ENCODE peak calls at places on chromosomes 1 and 21, in nine cellular contexts. C is body of pancreas, P is ovary, J is heart left ventricle, W is GM12891, H is H54, F is sigmoid colon, O is GM12892, R is upper lobe of left lung. L is an unnamed sample.

GRCh38 chr1:175129997-175130648 is 62.5 kb downstream of the KIAA0040 start:
- DNase-seq in C (no peak), P (no peak), J (peak; percentile 31), W (no peak), H (no peak), F (no peak), O (no peak), R (no peak), L (no peak)

GRCh38 chr1:43367026-43367903 is 546 bp downstream of the ELOVL1 start:
- DNase-seq in C (peak; percentile 20), P (peak; percentile 58), J (no peak), W (peak; percentile 76), H (peak; percentile 54), F (no peak), O (peak; percentile 46), R (peak; percentile 30), L (peak; percentile 96)

GRCh38 chr1:209389258-209389657 is 194.3 kb upstream of the CAMK1G start:
- DNase-seq in C (no peak), P (no peak), J (no peak), W (no peak), H (peak; percentile 46), F (no peak), O (no peak), R (no peak), L (no peak)

GRCh38 chr21:37383784-37384311 is 17.3 kb downstream of the DYRK1A start:
- DNase-seq in C (no peak), P (no peak), J (no peak), W (no peak), H (no peak), F (no peak), O (no peak), R (no peak), L (no peak)

GRCh38 chr1:175823401-175823800 is 80.0 kb upstream of the TNR start:
- DNase-seq in C (no peak), P (no peak), J (no peak), W (no peak), H (no peak), F (no peak), O (no peak), R (no peak), L (no peak)

GRCh38 chr1:5480906-5481305 is 511.3 kb downstream of the NPHP4 start:
- DNase-seq in C (no peak), P (no peak), J (no peak), W (no peak), H (no peak), F (no peak), O (no peak), R (no peak), L (no peak)

GRCh38 chr1:59077739-59078503 is 219.0 kb upstream of the FGGY start:
- DNase-seq in C (no peak), P (no peak), J (no peak), W (no peak), H (no peak), F (no peak), O (no peak), R (no peak), L (no peak)

GRCh38 chr1:92317836-92318493 is 19.1 kb downstream of the RPAP2 start:
- DNase-seq in C (no peak), P (no peak), J (no peak), W (no peak), H (no peak), F (no peak), O (no peak), R (no peak), L (peak; percentile 11)

GRCh38 chr1:85202864-85203255 is 2.0 kb upstream of the SYDE2 start:
- DNase-seq in C (no peak), P (no peak), J (no peak), W (no peak), H (no peak), F (no peak), O (no peak), R (no peak), L (no peak)

GRCh38 chr1:85202092-85202863 is 1.5 kb upstream of the SYDE2 start:
- DNase-seq in C (peak; percentile 58), P (no peak), J (no peak), W (no peak), H (no peak), F (no peak), O (no peak), R (no peak), L (peak; percentile 33)

GRCh38 chr1:85200870-85201339 is at the start of gene SYDE2:
- DNase-seq in C (peak; percentile 88), P (peak; percentile 79), J (peak; percentile 80), W (peak; percentile 78), H (peak; percentile 82), F (peak; percentile 93), O (peak; percentile 69), R (peak; percentile 85), L (peak; percentile 92)

GRCh38 chr1:85200367-85200869 is 398 bp downstream of the SYDE2 start:
- DNase-seq in C (no peak), P (no peak), J (no peak), W (peak; percentile 19), H (peak; percentile 25), F (peak; percentile 77), O (no peak), R (peak; percentile 38), L (no peak)

DNA sequence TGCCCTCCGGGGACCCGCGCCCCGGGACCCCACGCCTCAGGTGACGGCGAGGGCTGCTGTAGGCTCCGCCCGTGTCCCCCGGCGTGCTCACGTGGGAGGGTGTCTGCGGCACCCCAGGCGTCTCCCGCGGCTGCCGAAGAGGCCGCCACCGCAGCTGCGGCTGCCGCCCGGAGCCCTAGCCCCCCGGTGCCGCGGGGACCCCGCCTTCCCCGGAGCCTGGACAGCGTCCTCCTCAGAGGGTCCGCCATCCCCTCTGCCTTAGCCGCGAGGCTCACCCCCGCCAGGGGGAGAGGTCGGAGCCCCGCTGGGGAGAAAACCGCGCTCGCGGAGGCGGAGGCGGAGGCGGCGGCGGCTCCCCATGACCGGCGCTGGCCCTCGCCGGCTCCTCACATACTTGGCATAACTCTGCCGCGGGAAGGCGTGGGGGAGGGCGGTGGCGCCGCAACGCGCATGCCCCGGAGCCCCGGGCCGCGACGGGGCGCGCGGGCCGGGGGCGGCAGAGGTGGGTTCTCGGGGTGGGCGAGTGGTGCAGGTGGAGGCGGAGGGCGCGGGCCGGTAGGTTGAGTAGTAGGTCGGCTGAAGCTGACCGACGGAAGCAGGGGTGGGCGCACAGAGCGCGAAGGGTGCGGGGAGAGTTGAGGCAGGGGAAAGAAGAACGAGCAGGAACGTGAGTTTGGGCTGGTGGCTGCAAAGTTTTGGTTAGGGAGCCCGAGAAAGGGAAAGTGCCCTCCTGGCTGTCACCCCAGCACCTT is 700 bp upstream of the SYDE2 start:
- DNase-seq in C (peak; percentile 77), P (peak; percentile 84), J (peak; percentile 76), W (peak; percentile 53), H (peak; percentile 65), F (peak; percentile 87), O (peak; percentile 54), R (peak; percentile 69), L (peak; percentile 76)
- TF ChIP-seq POLR2A in C (peak; percentile 59), P (peak; percentile 47), J (peak; percentile 47), W (no peak), H (no peak), F (peak; percentile 65), O (no peak), R (no peak), L (peak; percentile 38)

GRCh38 chr1:2404142-2404889 is 8.0 kb downstream of the PEX10 start:
- DNase-seq in C (no peak), P (no peak), J (no peak), W (no peak), H (no peak), F (no peak), O (no peak), R (no peak), L (no peak)

GRCh38 chr1:2404890-2405511 is 7.4 kb downstream of the PEX10 start:
- DNase-seq in C (no peak), P (peak; percentile 76), J (no peak), W (no peak), H (no peak), F (no peak), O (no peak), R (no peak), L (no peak)

GRCh38 chr1:2407166-2407990 is 5.0 kb downstream of the PEX10 start:
- DNase-seq in C (no peak), P (no peak), J (no peak), W (no peak), H (no peak), F (no peak), O (no peak), R (no peak), L (no peak)

GRCh38 chr1:2406451-2407041 is 5.8 kb downstream of the PEX10 start:
- DNase-seq in C (no peak), P (no peak), J (no peak), W (no peak), H (no peak), F (no peak), O (no peak), R (no peak), L (no peak)

DNA sequence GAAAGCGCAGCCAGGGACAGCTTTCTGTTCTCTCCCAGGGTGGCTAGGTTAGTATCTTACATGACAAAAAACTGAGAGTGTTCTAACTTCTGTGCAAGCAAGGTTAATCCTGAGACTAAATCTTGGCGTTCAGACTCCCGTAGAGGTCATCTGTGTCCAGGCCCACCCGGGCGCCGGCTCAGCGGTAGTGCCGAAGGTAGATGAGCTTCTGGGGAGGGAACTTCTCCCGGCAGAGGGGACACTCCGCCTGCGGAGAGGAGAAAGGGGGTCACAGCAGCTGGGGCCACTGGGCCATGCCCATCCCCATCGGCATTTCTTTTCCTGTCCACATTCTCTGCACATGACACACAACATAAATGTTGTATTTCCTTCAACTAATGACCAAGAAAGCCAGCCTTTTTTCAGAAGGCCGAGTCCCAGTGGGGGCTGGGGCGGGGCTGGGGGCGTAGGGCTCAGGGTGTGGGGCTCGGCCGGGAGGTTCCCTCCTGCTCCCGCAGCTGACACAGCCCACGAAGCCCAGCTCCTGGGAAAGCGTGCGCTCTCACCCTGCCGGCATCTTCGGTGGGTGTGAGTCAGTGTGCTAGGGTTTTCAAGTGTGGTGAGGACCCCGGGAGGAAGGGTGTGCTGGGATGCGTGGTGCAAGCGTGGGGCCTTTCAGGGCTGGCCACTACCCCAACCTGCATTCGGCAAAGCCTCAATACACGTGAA is 6.6 kb downstream of the PEX10 start:
- DNase-seq in C (no peak), P (no peak), J (no peak), W (no peak), H (no peak), F (no peak), O (no peak), R (no peak), L (no peak)
- TF ChIP-seq POLR2A in C (no peak), P (no peak), J (no peak), W (peak; percentile 28), H (no peak), F (no peak), O (no peak), R (no peak), L (no peak)

GRCh38 chr1:159923203-159924024 is 1.9 kb downstream of the TAGLN2 start:
- DNase-seq in C (peak; percentile 91), P (peak; percentile 86), J (peak; percentile 92), W (no peak), H (peak; percentile 92), F (peak; percentile 91), O (peak; percentile 67), R (peak; percentile 96), L (peak; percentile 82)
- TF ChIP-seq POLR2A in C (peak; percentile 65), P (peak; percentile 90), J (peak; percentile 76), W (peak; percentile 75), H (peak; percentile 67), F (no peak), O (peak; percentile 62), R (no peak), L (peak; percentile 69)

DNA sequence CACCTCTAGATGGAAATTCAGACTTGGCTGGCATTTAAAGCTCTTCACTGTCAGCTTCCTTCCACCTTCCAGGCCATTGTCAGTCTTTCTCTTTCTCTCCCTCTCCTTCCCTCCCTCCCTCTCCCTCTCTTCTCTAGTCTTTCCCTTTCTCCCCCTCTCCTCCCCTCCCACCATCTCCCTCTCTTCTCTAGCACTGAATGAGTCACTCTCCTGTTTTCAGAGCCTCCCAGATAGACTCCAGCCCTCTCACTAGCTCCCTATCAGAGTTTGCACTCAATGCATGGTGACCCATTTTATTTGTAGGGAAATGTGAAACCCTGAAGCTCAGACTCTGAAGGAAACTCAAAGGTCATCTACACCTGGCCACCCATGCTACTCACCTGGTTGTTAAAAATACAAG is 4.4 kb upstream of the MATN1 start:
- DNase-seq in C (no peak), P (no peak), J (no peak), W (no peak), H (peak; percentile 51), F (no peak), O (no peak), R (no peak), L (no peak)
- TF ChIP-seq POLR2A in C (no peak), P (no peak), J (no peak), W (no peak), H (no peak), F (no peak), O (no peak), R (no peak), L (no peak)